ENCODE peak calls at places on chromosomes 16 and 17, in nine cellular contexts. G is heart right ventricle; O is MCF 10A; H is Caki2; U is kidney glomerular epithelial cell; F is CD14-positive monocyte; E is cerebellum; A is activated CD4-positive, alpha-beta T cell treated with anti-CD3 and anti-CD28 coated beads for 24 hours; Y is thoracic aorta. R is an unnamed sample.

GRCh38 chr16:82639666-82640336 is 13.0 kb downstream of the CDH13 start:
- DNase-seq in G (peak; percentile 55), O (peak; percentile 73), H (peak; percentile 49), U (peak; percentile 21), F (no peak), E (peak; percentile 8), A (no peak), Y (no peak), R (no peak)

GRCh38 chr17:79400989-79401703 is 209.7 kb downstream of the RBFOX3 start:
- DNase-seq in G (peak; percentile 50), O (peak; percentile 60), H (peak; percentile 52), U (peak; percentile 28), F (peak; percentile 62), E (peak; percentile 86), A (peak; percentile 72), Y (no peak), R (peak; percentile 64)

GRCh38 chr17:73936908-73937627 is 266.4 kb upstream of the RPL38 start:
- DNase-seq in G (no peak), O (no peak), H (no peak), U (no peak), F (no peak), E (no peak), A (no peak), Y (no peak), R (no peak)

GRCh38 chr17:27351741-27352140 is 57.8 kb downstream of the WSB1 start:
- DNase-seq in G (no peak), O (no peak), H (no peak), U (no peak), F (no peak), E (no peak), A (no peak), Y (no peak), R (no peak)

GRCh38 chr16:75433732-75434413 is 570 bp upstream of the CFDP1 start:
- DNase-seq in G (peak; percentile 80), O (peak; percentile 62), H (peak; percentile 86), U (peak; percentile 96), F (peak; percentile 80), E (peak; percentile 80), A (no peak), Y (peak; percentile 46), R (peak; percentile 86)

GRCh38 chr17:1455291-1455747 is 713 bp downstream of the CRK start:
- DNase-seq in G (peak; percentile 79), O (peak; percentile 68), H (peak; percentile 50), U (peak; percentile 29), F (no peak), E (peak; percentile 31), A (no peak), Y (peak; percentile 61), R (peak; percentile 87)

GRCh38 chr17:17580662-17581470 is 10.6 kb downstream of the PEMT start:
- DNase-seq in G (no peak), O (no peak), H (no peak), U (no peak), F (no peak), E (no peak), A (no peak), Y (no peak), R (no peak)

GRCh38 chr17:36808181-36808661 is 129.1 kb upstream of the LHX1 start:
- DNase-seq in G (no peak), O (no peak), H (no peak), U (no peak), F (no peak), E (peak; percentile 40), A (no peak), Y (no peak), R (no peak)

GRCh38 chr17:50137050-50137449 is 7.1 kb upstream of the SAMD14 start:
- DNase-seq in G (no peak), O (no peak), H (no peak), U (no peak), F (no peak), E (no peak), A (no peak), Y (no peak), R (no peak)

GRCh38 chr17:50961282-50962220 is 95.4 kb upstream of the TOB1 start:
- DNase-seq in G (no peak), O (no peak), H (no peak), U (no peak), F (no peak), E (peak; percentile 81), A (no peak), Y (no peak), R (no peak)

GRCh38 chr17:43779145-43780125 is 658 bp upstream of the DUSP3 start:
- DNase-seq in G (no peak), O (no peak), H (no peak), U (no peak), F (no peak), E (no peak), A (no peak), Y (no peak), R (peak; percentile 39)

GRCh38 chr17:15091825-15092224 is 173.3 kb downstream of the PMP22 start:
- DNase-seq in G (no peak), O (peak; percentile 53), H (no peak), U (no peak), F (no peak), E (no peak), A (no peak), Y (no peak), R (no peak)

GRCh38 chr17:30101686-30102390 is 14.8 kb upstream of the NSRP1 start:
- DNase-seq in G (no peak), O (no peak), H (no peak), U (no peak), F (no peak), E (no peak), A (no peak), Y (no peak), R (no peak)

GRCh38 chr17:80036715-80037477 is 454 bp downstream of the CCDC40 start:
- DNase-seq in G (peak; percentile 50), O (no peak), H (peak; percentile 76), U (no peak), F (no peak), E (peak; percentile 45), A (no peak), Y (no peak), R (peak; percentile 51)

R was measured in adrenal gland.